ENCODE peak calls at places on chromosome 6, in six cellular contexts. One of them, this sample, is unnamed.
A peak's percentile ranks its signal among the peaks of the same experiment; 100 is the strongest.

GRCh38 chr6:100946021-100946540 is 65.0 kb upstream of the ASCC3 start:
- DNase-seq in CD8-positive, alpha-beta T cell: no peak
- DNase-seq in kidney: no peak
- DNase-seq in neural progenitor cell: no peak
- DNase-seq in cardiac muscle cell: no peak
- DNase-seq in dorsolateral prefrontal cortex: no peak
- DNase-seq in this sample: no peak

GRCh38 chr6:29830409-29830808 is 2.8 kb downstream of the HLA-G start:
- DNase-seq in CD8-positive, alpha-beta T cell: no peak
- DNase-seq in kidney: no peak
- DNase-seq in neural progenitor cell: no peak
- DNase-seq in cardiac muscle cell: no peak
- DNase-seq in dorsolateral prefrontal cortex: no peak
- DNase-seq in this sample: no peak

GRCh38 chr6:51626391-51626790 is 461.0 kb downstream of the PKHD1 start:
- DNase-seq in CD8-positive, alpha-beta T cell: no peak
- DNase-seq in kidney: no peak
- DNase-seq in neural progenitor cell: no peak
- DNase-seq in cardiac muscle cell: no peak
- DNase-seq in dorsolateral prefrontal cortex: no peak
- DNase-seq in this sample: no peak

GRCh38 chr6:12577124-12577845 is 139.3 kb upstream of the PHACTR1 start:
- DNase-seq in CD8-positive, alpha-beta T cell: no peak
- DNase-seq in kidney: no peak
- DNase-seq in neural progenitor cell: peak; percentile 21
- DNase-seq in cardiac muscle cell: peak; percentile 14
- DNase-seq in dorsolateral prefrontal cortex: no peak
- DNase-seq in this sample: peak; percentile 86

GRCh38 chr6:34324738-34325444 is 67.6 kb downstream of the NUDT3 start:
- DNase-seq in CD8-positive, alpha-beta T cell: no peak
- DNase-seq in kidney: no peak
- DNase-seq in neural progenitor cell: peak; percentile 17
- DNase-seq in cardiac muscle cell: peak; percentile 28
- DNase-seq in dorsolateral prefrontal cortex: no peak
- DNase-seq in this sample: peak; percentile 9

GRCh38 chr6:4928426-4928825 is 75.4 kb downstream of the RPP40 start:
- DNase-seq in CD8-positive, alpha-beta T cell: no peak
- DNase-seq in kidney: no peak
- DNase-seq in neural progenitor cell: no peak
- DNase-seq in cardiac muscle cell: no peak
- DNase-seq in dorsolateral prefrontal cortex: no peak
- DNase-seq in this sample: peak; percentile 53

GRCh38 chr6:159693894-159694545 is 979 bp upstream of the SOD2 start:
- DNase-seq in CD8-positive, alpha-beta T cell: peak; percentile 21
- DNase-seq in kidney: no peak
- DNase-seq in neural progenitor cell: no peak
- DNase-seq in cardiac muscle cell: peak; percentile 18
- DNase-seq in dorsolateral prefrontal cortex: no peak
- DNase-seq in this sample: no peak

GRCh38 chr6:160273196-160273595 is 14.6 kb upstream of the SLC22A2 start:
- DNase-seq in CD8-positive, alpha-beta T cell: no peak
- DNase-seq in kidney: no peak
- DNase-seq in neural progenitor cell: no peak
- DNase-seq in cardiac muscle cell: no peak
- DNase-seq in dorsolateral prefrontal cortex: no peak
- DNase-seq in this sample: no peak

GRCh38 chr6:155510879-155511278 is 55.2 kb upstream of the NOX3 start:
- DNase-seq in CD8-positive, alpha-beta T cell: no peak
- DNase-seq in kidney: no peak
- DNase-seq in neural progenitor cell: no peak
- DNase-seq in cardiac muscle cell: no peak
- DNase-seq in dorsolateral prefrontal cortex: no peak
- DNase-seq in this sample: no peak

GRCh38 chr6:156618600-156619205 is 158.5 kb upstream of the ARID1B start:
- DNase-seq in CD8-positive, alpha-beta T cell: no peak
- DNase-seq in kidney: no peak
- DNase-seq in neural progenitor cell: peak; percentile 53
- DNase-seq in cardiac muscle cell: peak; percentile 63
- DNase-seq in dorsolateral prefrontal cortex: no peak
- DNase-seq in this sample: no peak

GRCh38 chr6:14118091-14118439 is 493 bp downstream of the CD83 start:
- DNase-seq in CD8-positive, alpha-beta T cell: peak; percentile 7
- DNase-seq in kidney: no peak
- DNase-seq in neural progenitor cell: no peak
- DNase-seq in cardiac muscle cell: no peak
- DNase-seq in dorsolateral prefrontal cortex: no peak
- DNase-seq in this sample: no peak

GRCh38 chr6:24600903-24601302 is 45.1 kb downstream of the KIAA0319 start:
- DNase-seq in CD8-positive, alpha-beta T cell: no peak
- DNase-seq in kidney: no peak
- DNase-seq in neural progenitor cell: peak; percentile 19
- DNase-seq in cardiac muscle cell: no peak
- DNase-seq in dorsolateral prefrontal cortex: no peak
- DNase-seq in this sample: no peak

GRCh38 chr6:104606361-104606760 is 253.4 kb downstream of the HACE1 start:
- DNase-seq in CD8-positive, alpha-beta T cell: no peak
- DNase-seq in kidney: no peak
- DNase-seq in neural progenitor cell: peak; percentile 79
- DNase-seq in cardiac muscle cell: no peak
- DNase-seq in dorsolateral prefrontal cortex: no peak
- DNase-seq in this sample: no peak

GRCh38 chr6:52286798-52287432 is 2.4 kb upstream of the MCM3 start:
- DNase-seq in CD8-positive, alpha-beta T cell: peak; percentile 46
- DNase-seq in kidney: no peak
- DNase-seq in neural progenitor cell: peak; percentile 77
- DNase-seq in cardiac muscle cell: peak; percentile 69
- DNase-seq in dorsolateral prefrontal cortex: peak; percentile 63
- DNase-seq in this sample: peak; percentile 75

GRCh38 chr6:113630365-113630737 is 226.8 kb upstream of the MARCKS start:
- DNase-seq in CD8-positive, alpha-beta T cell: no peak
- DNase-seq in kidney: no peak
- DNase-seq in neural progenitor cell: no peak
- DNase-seq in cardiac muscle cell: no peak
- DNase-seq in dorsolateral prefrontal cortex: no peak
- DNase-seq in this sample: peak; percentile 54

GRCh38 chr6:152048921-152049320 is 241.4 kb downstream of the ESR1 start:
- DNase-seq in CD8-positive, alpha-beta T cell: no peak
- DNase-seq in kidney: no peak
- DNase-seq in neural progenitor cell: no peak
- DNase-seq in cardiac muscle cell: no peak
- DNase-seq in dorsolateral prefrontal cortex: no peak
- DNase-seq in this sample: no peak

GRCh38 chr6:93964296-93964695 is 544.9 kb upstream of the EPHA7 start:
- DNase-seq in CD8-positive, alpha-beta T cell: no peak
- DNase-seq in kidney: no peak
- DNase-seq in neural progenitor cell: no peak
- DNase-seq in cardiac muscle cell: no peak
- DNase-seq in dorsolateral prefrontal cortex: no peak
- DNase-seq in this sample: no peak

GRCh38 chr6:45969026-45969425 is 46.6 kb downstream of the CLIC5 start:
- DNase-seq in CD8-positive, alpha-beta T cell: no peak
- DNase-seq in kidney: no peak
- DNase-seq in neural progenitor cell: no peak
- DNase-seq in cardiac muscle cell: no peak
- DNase-seq in dorsolateral prefrontal cortex: no peak
- DNase-seq in this sample: no peak

GRCh38 chr6:98547151-98547550 is 287.2 kb upstream of the POU3F2 start:
- DNase-seq in CD8-positive, alpha-beta T cell: no peak
- DNase-seq in kidney: no peak
- DNase-seq in neural progenitor cell: no peak
- DNase-seq in cardiac muscle cell: no peak
- DNase-seq in dorsolateral prefrontal cortex: no peak
- DNase-seq in this sample: no peak

GRCh38 chr6:47247227-47247797 is 62.4 kb downstream of the TNFRSF21 start:
- DNase-seq in CD8-positive, alpha-beta T cell: no peak
- DNase-seq in kidney: no peak
- DNase-seq in neural progenitor cell: no peak
- DNase-seq in cardiac muscle cell: peak; percentile 42
- DNase-seq in dorsolateral prefrontal cortex: no peak
- DNase-seq in this sample: no peak

GRCh38 chr6:117167520-117168271 is 97.7 kb upstream of the VGLL2 start:
- DNase-seq in CD8-positive, alpha-beta T cell: no peak
- DNase-seq in kidney: peak; percentile 89
- DNase-seq in neural progenitor cell: peak; percentile 4
- DNase-seq in cardiac muscle cell: no peak
- DNase-seq in dorsolateral prefrontal cortex: no peak
- DNase-seq in this sample: no peak

GRCh38 chr6:136930528-136930927 is 8.4 kb downstream of the SLC35D3 start:
- DNase-seq in CD8-positive, alpha-beta T cell: no peak
- DNase-seq in kidney: no peak
- DNase-seq in neural progenitor cell: no peak
- DNase-seq in cardiac muscle cell: no peak
- DNase-seq in dorsolateral prefrontal cortex: no peak
- DNase-seq in this sample: no peak

GRCh38 chr6:152086223-152086873 is 278.9 kb downstream of the ESR1 start:
- DNase-seq in CD8-positive, alpha-beta T cell: no peak
- DNase-seq in kidney: no peak
- DNase-seq in neural progenitor cell: no peak
- DNase-seq in cardiac muscle cell: no peak
- DNase-seq in dorsolateral prefrontal cortex: no peak
- DNase-seq in this sample: no peak

GRCh38 chr6:24546432-24546831 is 51.7 kb downstream of the ALDH5A1 start:
- DNase-seq in CD8-positive, alpha-beta T cell: no peak
- DNase-seq in kidney: no peak
- DNase-seq in neural progenitor cell: no peak
- DNase-seq in cardiac muscle cell: peak; percentile 6
- DNase-seq in dorsolateral prefrontal cortex: no peak
- DNase-seq in this sample: no peak

GRCh38 chr6:165059032-165059431 is 250.4 kb downstream of the C6orf118 start:
- DNase-seq in CD8-positive, alpha-beta T cell: no peak
- DNase-seq in kidney: no peak
- DNase-seq in neural progenitor cell: no peak
- DNase-seq in cardiac muscle cell: no peak
- DNase-seq in dorsolateral prefrontal cortex: no peak
- DNase-seq in this sample: no peak

GRCh38 chr6:163170294-163170883 is 244.1 kb upstream of the QKI start:
- DNase-seq in CD8-positive, alpha-beta T cell: no peak
- DNase-seq in kidney: no peak
- DNase-seq in neural progenitor cell: no peak
- DNase-seq in cardiac muscle cell: no peak
- DNase-seq in dorsolateral prefrontal cortex: no peak
- DNase-seq in this sample: no peak

GRCh38 chr6:168188974-168189678 is 110.1 kb upstream of the FRMD1 start:
- DNase-seq in CD8-positive, alpha-beta T cell: no peak
- DNase-seq in kidney: no peak
- DNase-seq in neural progenitor cell: no peak
- DNase-seq in cardiac muscle cell: no peak
- DNase-seq in dorsolateral prefrontal cortex: no peak
- DNase-seq in this sample: no peak

GRCh38 chr6:163955131-163955530 is 540.6 kb downstream of the QKI start:
- DNase-seq in CD8-positive, alpha-beta T cell: no peak
- DNase-seq in kidney: no peak
- DNase-seq in neural progenitor cell: no peak
- DNase-seq in cardiac muscle cell: no peak
- DNase-seq in dorsolateral prefrontal cortex: no peak
- DNase-seq in this sample: peak; percentile 85

GRCh38 chr6:110448846-110449544 is 27.4 kb downstream of the SLC22A16 start:
- DNase-seq in CD8-positive, alpha-beta T cell: no peak
- DNase-seq in kidney: no peak
- DNase-seq in neural progenitor cell: no peak
- DNase-seq in cardiac muscle cell: no peak
- DNase-seq in dorsolateral prefrontal cortex: no peak
- DNase-seq in this sample: no peak

GRCh38 chr6:105192707-105193465 is 13.1 kb upstream of the POPDC3 start:
- DNase-seq in CD8-positive, alpha-beta T cell: no peak
- DNase-seq in kidney: no peak
- DNase-seq in neural progenitor cell: no peak
- DNase-seq in cardiac muscle cell: no peak
- DNase-seq in dorsolateral prefrontal cortex: no peak
- DNase-seq in this sample: no peak

GRCh38 chr6:14292119-14292518 is 174.5 kb downstream of the CD83 start:
- DNase-seq in CD8-positive, alpha-beta T cell: no peak
- DNase-seq in kidney: no peak
- DNase-seq in neural progenitor cell: no peak
- DNase-seq in cardiac muscle cell: no peak
- DNase-seq in dorsolateral prefrontal cortex: no peak
- DNase-seq in this sample: no peak

DNA sequence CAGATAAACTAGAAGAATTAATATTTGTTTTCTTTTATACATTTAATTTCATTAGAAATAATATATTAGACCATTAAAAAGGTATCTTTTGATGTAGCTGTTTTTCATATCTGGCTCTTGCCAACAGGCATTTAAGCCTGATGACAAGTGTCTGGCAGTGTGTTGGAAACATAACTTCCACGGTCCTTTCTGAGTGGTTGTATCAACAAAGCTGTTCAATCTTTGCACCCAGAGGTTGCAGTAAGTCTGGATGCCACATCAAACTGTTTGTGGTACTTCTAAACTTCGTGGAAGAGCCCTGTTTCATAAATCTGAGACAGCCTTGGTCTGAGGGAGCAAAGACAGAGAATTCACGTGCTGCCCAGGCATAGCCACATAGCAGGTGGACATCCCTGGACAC is 197.4 kb downstream of the TRDN start:
- DNase-seq in CD8-positive, alpha-beta T cell: no peak
- DNase-seq in kidney: no peak
- DNase-seq in neural progenitor cell: no peak
- DNase-seq in cardiac muscle cell: peak; percentile 28
- DNase-seq in dorsolateral prefrontal cortex: no peak
- DNase-seq in this sample: no peak
- TF ChIP-seq CTCF in CD8-positive, alpha-beta T cell: no peak
- TF ChIP-seq CTCF in kidney: no peak
- TF ChIP-seq CTCF in neural progenitor cell: no peak
- TF ChIP-seq CTCF in cardiac muscle cell: no peak
- TF ChIP-seq CTCF in dorsolateral prefrontal cortex: no peak
- TF ChIP-seq CTCF in this sample: no peak

DNA sequence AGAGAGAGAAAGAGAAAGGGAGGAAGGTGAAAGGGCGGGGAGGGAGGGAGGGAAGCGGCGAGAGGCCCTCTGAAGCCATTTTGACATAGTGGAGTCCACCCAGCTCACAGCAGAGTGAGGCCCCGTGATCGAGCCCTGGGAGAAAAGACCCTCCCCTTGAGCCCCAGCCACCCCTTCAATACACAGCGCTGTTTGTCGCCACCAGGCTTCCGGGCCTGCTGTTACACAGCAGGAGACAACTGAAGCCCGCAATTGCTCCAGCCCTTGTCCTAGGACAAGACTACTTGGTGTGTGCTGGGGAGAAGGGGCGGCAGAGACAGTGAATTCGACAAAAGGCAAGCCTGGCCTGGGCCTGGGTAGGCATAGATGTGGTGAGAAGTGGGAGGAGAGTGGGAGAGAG is 67.3 kb downstream of the PRR18 start:
- DNase-seq in CD8-positive, alpha-beta T cell: no peak
- DNase-seq in kidney: no peak
- DNase-seq in neural progenitor cell: no peak
- DNase-seq in cardiac muscle cell: no peak
- DNase-seq in dorsolateral prefrontal cortex: no peak
- DNase-seq in this sample: no peak
- H3K27ac ChIP-seq in CD8-positive, alpha-beta T cell: no peak overlapping the region
- H3K27ac ChIP-seq in kidney: no peak overlapping the region
- H3K27ac ChIP-seq in neural progenitor cell: no peak overlapping the region
- H3K27ac ChIP-seq in cardiac muscle cell: no peak overlapping the region
- H3K27ac ChIP-seq in dorsolateral prefrontal cortex: no peak overlapping the region
- H3K27ac ChIP-seq in this sample: no peak overlapping the region

GRCh38 chr6:42316981-42317380 is 99.3 kb upstream of the MRPS10 start:
- DNase-seq in CD8-positive, alpha-beta T cell: no peak
- DNase-seq in kidney: no peak
- DNase-seq in neural progenitor cell: no peak
- DNase-seq in cardiac muscle cell: no peak
- DNase-seq in dorsolateral prefrontal cortex: no peak
- DNase-seq in this sample: no peak
- H3K4me3 ChIP-seq in CD8-positive, alpha-beta T cell: no peak overlapping the region
- H3K4me3 ChIP-seq in kidney: no peak overlapping the region
- H3K4me3 ChIP-seq in neural progenitor cell: no peak overlapping the region
- H3K4me3 ChIP-seq in cardiac muscle cell: no peak overlapping the region
- H3K4me3 ChIP-seq in dorsolateral prefrontal cortex: no peak overlapping the region
- H3K4me3 ChIP-seq in this sample: no peak overlapping the region

GRCh38 chr6:150115769-150116168 is 27.1 kb upstream of the PPP1R14C start:
- DNase-seq in CD8-positive, alpha-beta T cell: no peak
- DNase-seq in kidney: no peak
- DNase-seq in neural progenitor cell: no peak
- DNase-seq in cardiac muscle cell: no peak
- DNase-seq in dorsolateral prefrontal cortex: no peak
- DNase-seq in this sample: no peak
- TF ChIP-seq CTCF in CD8-positive, alpha-beta T cell: no peak
- TF ChIP-seq CTCF in kidney: no peak
- TF ChIP-seq CTCF in neural progenitor cell: no peak
- TF ChIP-seq CTCF in cardiac muscle cell: no peak
- TF ChIP-seq CTCF in dorsolateral prefrontal cortex: no peak
- TF ChIP-seq CTCF in this sample: no peak